ENCODE peak calls at places on chromosomes 1 and 21, in six cellular contexts. S is ovary, D is astrocyte of the spinal cord, V is lung, L is WTC11, G is RWPE2. C is an unnamed sample.

GRCh38 chr1:44377925-44378784 is 23.1 kb upstream of the ERI3 start:
- DNase-seq in S (no peak), D (peak), V (peak), L (peak), G (no peak), C (peak)

GRCh38 chr1:208010487-208011079 is 99.7 kb upstream of the CD34 start:
- DNase-seq in S (no peak), D (no peak), V (no peak), L (no peak), G (no peak), C (no peak)

GRCh38 chr1:244315996-244316395 is 135.7 kb downstream of the ADSS2 start:
- DNase-seq in S (no peak), D (no peak), V (peak), L (no peak), G (no peak), C (no peak)

GRCh38 chr1:117009132-117009531 is 7.6 kb downstream of the CD101 start:
- DNase-seq in S (no peak), D (no peak), V (no peak), L (no peak), G (no peak), C (no peak)

GRCh38 chr1:108532730-108533129 is 27.2 kb upstream of the EEIG2 start:
- DNase-seq in S (no peak), D (no peak), V (peak), L (no peak), G (no peak), C (no peak)

GRCh38 chr1:113303252-113303651 is 87.1 kb upstream of the MAGI3 start:
- DNase-seq in S (no peak), D (no peak), V (no peak), L (no peak), G (no peak), C (no peak)

GRCh38 chr1:43933386-43934278 is at the start of gene ARTN:
- DNase-seq in S (no peak), D (no peak), V (peak), L (peak), G (no peak), C (no peak)

GRCh38 chr21:28317177-28317950 is 675.3 kb downstream of the LTN1 start:
- DNase-seq in S (no peak), D (no peak), V (no peak), L (no peak), G (no peak), C (no peak)

GRCh38 chr1:71850936-71851335 is 431.4 kb downstream of the NEGR1 start:
- DNase-seq in S (no peak), D (peak), V (no peak), L (no peak), G (no peak), C (no peak)

GRCh38 chr1:168918860-168919741 is 187.4 kb upstream of the ATP1B1 start:
- DNase-seq in S (no peak), D (peak), V (no peak), L (no peak), G (no peak), C (no peak)

GRCh38 chr1:203996126-203996525 is 76.8 kb upstream of the SOX13 start:
- DNase-seq in S (no peak), D (no peak), V (no peak), L (peak), G (no peak), C (no peak)

GRCh38 chr1:208203127-208203847 is 40.9 kb downstream of the PLXNA2 start:
- DNase-seq in S (peak), D (peak), V (peak), L (no peak), G (no peak), C (no peak)

GRCh38 chr1:206556047-206556747 is 48.9 kb downstream of the RASSF5 start:
- DNase-seq in S (no peak), D (no peak), V (no peak), L (no peak), G (no peak), C (no peak)

GRCh38 chr1:89823679-89824292 is 3.0 kb downstream of the LRRC8D start:
- DNase-seq in S (no peak), D (no peak), V (no peak), L (no peak), G (no peak), C (no peak)

GRCh38 chr21:41642399-41642798 is 124.5 kb downstream of the RIPK4 start:
- DNase-seq in S (no peak), D (peak), V (no peak), L (no peak), G (no peak), C (no peak)

GRCh38 chr1:206797534-206798383 is 25.5 kb upstream of the IL10 start:
- DNase-seq in S (no peak), D (no peak), V (no peak), L (peak), G (no peak), C (peak)

GRCh38 chr1:84620720-84621313 is 46.6 kb upstream of the CTBS start:
- DNase-seq in S (peak), D (peak), V (peak), L (peak), G (peak), C (peak)

GRCh38 chr1:208234721-208235120 is 9.5 kb downstream of the PLXNA2 start:
- DNase-seq in S (no peak), D (no peak), V (no peak), L (no peak), G (no peak), C (no peak)

GRCh38 chr1:178540646-178541045 is 27.7 kb downstream of the TEX35 start:
- DNase-seq in S (no peak), D (peak), V (no peak), L (no peak), G (no peak), C (no peak)

GRCh38 chr1:34360574-34360973 is 183.9 kb downstream of the C1orf94 start:
- DNase-seq in S (no peak), D (no peak), V (no peak), L (no peak), G (no peak), C (no peak)

GRCh38 chr1:109261006-109261405 is 11.7 kb downstream of the CELSR2 start:
- DNase-seq in S (no peak), D (no peak), V (no peak), L (no peak), G (no peak), C (no peak)

GRCh38 chr1:230801441-230801840 is 54.3 kb downstream of the CAPN9 start:
- DNase-seq in S (no peak), D (no peak), V (no peak), L (no peak), G (no peak), C (no peak)

GRCh38 chr1:170010443-170010842 is 64.1 kb downstream of the KIFAP3 start:
- DNase-seq in S (peak), D (peak), V (no peak), L (peak), G (no peak), C (no peak)

GRCh38 chr21:42093991-42094417 is 22.9 kb downstream of the UMODL1 start:
- DNase-seq in S (no peak), D (peak), V (no peak), L (no peak), G (no peak), C (no peak)

GRCh38 chr1:172537827-172538391 is 5.0 kb downstream of the SUCO start:
- DNase-seq in S (no peak), D (peak), V (no peak), L (no peak), G (no peak), C (no peak)

GRCh38 chr1:11143907-11144306 is 44.2 kb upstream of the EXOSC10 start:
- DNase-seq in S (no peak), D (no peak), V (no peak), L (no peak), G (no peak), C (no peak)

GRCh38 chr1:90313756-90314155 is 318.8 kb downstream of the ZNF326 start:
- DNase-seq in S (no peak), D (peak), V (no peak), L (no peak), G (no peak), C (no peak)

GRCh38 chr1:207628776-207629175 is 16.2 kb upstream of the CR1L start:
- DNase-seq in S (no peak), D (no peak), V (no peak), L (no peak), G (no peak), C (no peak)

GRCh38 chr1:28359592-28360239 is 9.8 kb upstream of the PHACTR4 start:
- DNase-seq in S (peak), D (peak), V (peak), L (peak), G (no peak), C (peak)

GRCh38 chr1:198153804-198154203 is 3.0 kb upstream of the NEK7 start:
- DNase-seq in S (no peak), D (peak), V (no peak), L (no peak), G (no peak), C (no peak)

GRCh38 chr1:94236630-94237290 is 624 bp downstream of the ARHGAP29 start:
- DNase-seq in S (no peak), D (peak), V (peak), L (peak), G (no peak), C (no peak)

GRCh38 chr1:217027403-217028080 is 304.3 kb upstream of the ESRRG start:
- DNase-seq in S (no peak), D (no peak), V (no peak), L (no peak), G (no peak), C (no peak)

GRCh38 chr1:111620412-111620971 is 903 bp downstream of the RAP1A start:
- DNase-seq in S (no peak), D (peak), V (peak), L (no peak), G (no peak), C (no peak)

GRCh38 chr1:205672929-205673328 is 7.4 kb downstream of the SLC45A3 start:
- DNase-seq in S (no peak), D (no peak), V (no peak), L (no peak), G (no peak), C (no peak)

GRCh38 chr1:64421377-64421776 is 48.6 kb upstream of the CACHD1 start:
- DNase-seq in S (no peak), D (no peak), V (no peak), L (no peak), G (no peak), C (no peak)

DNA sequence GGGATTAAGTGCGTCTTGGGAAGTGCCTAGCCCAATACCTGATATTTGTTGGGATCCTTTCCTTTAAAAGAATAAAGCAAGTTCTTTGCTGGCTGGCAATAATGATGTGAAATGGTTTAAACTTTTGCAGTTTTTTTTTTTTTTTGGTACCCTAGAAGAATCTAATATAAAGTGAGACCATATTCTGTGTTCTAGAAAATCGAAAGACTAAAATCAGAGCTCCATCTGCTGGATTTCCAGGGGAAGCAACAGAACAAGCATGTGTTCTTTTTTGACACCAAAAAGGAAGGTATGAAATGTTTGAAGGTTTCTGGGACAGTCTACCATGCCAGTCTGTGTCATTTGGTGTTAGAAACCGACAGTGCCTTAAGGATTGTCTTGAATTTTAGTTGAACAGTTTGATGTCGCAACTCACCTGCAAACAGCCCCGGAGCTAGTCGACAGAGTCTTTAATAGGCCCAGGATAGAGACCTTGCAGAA is 6.4 kb downstream of the UTP11 start:
- DNase-seq in S (no peak), D (peak), V (no peak), L (no peak), G (no peak), C (no peak)
- TF ChIP-seq CTCF in S (peak), D (peak), V (peak), L (no peak), G (peak), C (peak)

DNA sequence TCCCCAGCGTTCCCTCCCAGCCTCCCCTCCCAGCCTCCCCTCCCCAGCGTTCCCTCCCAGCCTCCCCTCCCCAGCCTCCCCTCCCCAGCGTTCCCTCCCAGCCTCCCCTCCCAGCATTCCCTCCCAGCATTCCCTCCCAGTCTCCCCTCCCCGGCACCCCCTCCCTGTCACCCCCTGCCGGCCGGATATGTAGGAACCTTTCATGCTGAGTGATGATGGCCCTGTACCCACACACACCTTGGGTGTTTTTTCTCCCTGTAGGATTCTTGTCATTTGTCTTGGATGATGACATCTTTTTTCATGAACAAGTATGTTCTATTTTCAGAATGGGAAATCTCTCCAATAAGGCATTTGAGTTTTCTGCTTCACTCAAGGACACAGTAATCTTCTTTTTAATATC is 19.6 kb downstream of the FTCD start:
- DNase-seq in S (no peak), D (peak), V (no peak), L (no peak), G (no peak), C (no peak)
- TF ChIP-seq CTCF in S (no peak), D (no peak), V (no peak), L (no peak), G (no peak), C (no peak)

GRCh38 chr21:45286671-45287437 is 841 bp downstream of the POFUT2 start:
- DNase-seq in S (peak), D (no peak), V (no peak), L (peak), G (peak), C (no peak)
- TF ChIP-seq CTCF in S (no peak), D (peak), V (no peak), L (no peak), G (no peak), C (no peak)

DNA sequence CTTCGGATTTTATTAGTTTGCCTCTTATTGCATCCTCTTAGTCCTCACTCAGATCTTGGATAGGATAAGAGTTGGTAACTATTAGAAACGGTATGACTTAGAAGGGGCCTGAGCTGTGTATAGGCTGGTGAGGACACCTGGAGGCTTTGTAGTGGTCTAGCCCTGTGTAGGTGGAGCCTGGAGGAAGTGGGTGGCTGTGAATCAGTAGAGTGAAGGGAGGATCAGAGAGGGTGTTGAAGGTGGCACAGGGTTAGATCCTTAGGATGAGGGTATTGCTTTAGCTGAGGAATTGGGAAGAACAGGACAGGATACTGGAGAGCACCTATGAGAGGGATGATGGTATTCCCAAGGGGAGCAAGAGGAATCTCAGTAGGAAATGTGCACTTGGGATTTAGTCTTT is 5.7 kb downstream of the VANGL1 start:
- DNase-seq in S (no peak), D (no peak), V (no peak), L (no peak), G (no peak), C (no peak)
- TF ChIP-seq CTCF in S (no peak), D (no peak), V (no peak), L (no peak), G (no peak), C (no peak)

GRCh38 chr1:186208405-186209129 is 166.5 kb downstream of the TPR start:
- DNase-seq in S (no peak), D (peak), V (no peak), L (no peak), G (no peak), C (no peak)
- TF ChIP-seq CTCF in S (no peak), D (no peak), V (no peak), L (no peak), G (no peak), C (no peak)

GRCh38 chr21:44927587-44928461 is 7.1 kb upstream of the ITGB2 start:
- DNase-seq in S (no peak), D (peak), V (peak), L (no peak), G (peak), C (peak)
- TF ChIP-seq CTCF in S (no peak), D (no peak), V (no peak), L (no peak), G (peak), C (no peak)

DNA sequence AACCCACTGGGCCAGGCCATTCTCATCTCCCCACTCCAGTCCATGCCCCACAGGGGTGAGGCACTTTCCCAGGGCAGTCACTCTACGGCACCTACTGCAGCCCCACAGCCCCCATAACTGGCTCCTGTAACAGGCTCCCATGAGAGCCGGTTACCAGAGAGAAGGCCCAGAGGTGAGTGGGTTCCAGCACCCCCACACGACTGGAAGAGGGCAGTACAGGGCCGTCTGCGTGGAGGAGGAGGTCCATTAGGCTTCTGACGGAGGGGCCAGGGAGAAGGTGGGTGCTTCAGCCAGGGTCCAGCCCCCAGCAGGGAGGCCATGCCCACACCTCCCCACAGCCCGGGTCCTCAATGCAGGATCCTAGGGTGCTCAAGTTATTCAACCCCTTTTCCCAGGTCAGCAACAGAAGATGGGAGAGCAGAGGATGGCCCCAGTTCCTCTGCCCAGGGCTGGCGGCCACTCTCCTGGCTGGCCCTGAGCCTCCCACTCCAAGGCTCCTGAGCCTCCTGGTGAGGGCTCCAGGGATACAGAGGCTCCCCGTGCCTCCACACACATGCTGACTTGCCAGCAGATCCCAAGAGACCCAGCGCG is 1.6 kb downstream of the ACAP3 start:
- DNase-seq in S (no peak), D (no peak), V (no peak), L (no peak), G (no peak), C (no peak)
- TF ChIP-seq CTCF in S (no peak), D (peak), V (no peak), L (no peak), G (no peak), C (no peak)